ENCODE peak calls at places on chromosome 17, in eight cellular contexts. F is AG08395; V is KBM-7; R is Caki2; D is PC-3; K is smooth muscle cell of the brain vasculature; W is stimulated activated CD8-positive, alpha-beta memory T cell treated with anti-CD3 and anti-CD28 coated beads, Interleukin-12 subunit alpha, Interleukin-12 subunit beta, amount 100 ng/mL, for 4 hours; O is foreskin fibroblast. C is an unnamed sample.

GRCh38 chr17:38777641-38778250 is 21.6 kb downstream of the PIP4K2B start:
- DNase-seq in D (no peak), W (no peak), K (no peak), V (no peak), F (peak; percentile 28), O (peak; percentile 74), R (no peak), C (no peak)

GRCh38 chr17:33874617-33875060 is 380.4 kb upstream of the CCL2 start:
- DNase-seq in O (no peak), K (no peak), V (peak; percentile 26), D (no peak), W (no peak), R (peak; percentile 19), F (no peak), C (no peak)

GRCh38 chr17:45108595-45109521 is 23.5 kb downstream of the PLCD3 start:
- DNase-seq in W (no peak), V (no peak), F (no peak), O (peak; percentile 48), D (peak; percentile 39), R (no peak), K (no peak), C (no peak)

GRCh38 chr17:44062871-44063270 is 3.6 kb downstream of the LSM12 start:
- DNase-seq in V (no peak), R (no peak), D (no peak), O (no peak), W (no peak), K (no peak), F (no peak), C (no peak)

GRCh38 chr17:72566671-72567484 is 446.1 kb downstream of the SOX9 start:
- DNase-seq in O (no peak), D (no peak), K (no peak), R (no peak), W (no peak), V (no peak), F (no peak), C (no peak)

GRCh38 chr17:47990962-47991731 is 20.2 kb downstream of the CDK5RAP3 start:
- DNase-seq in R (no peak), K (no peak), O (peak; percentile 80), F (no peak), D (no peak), W (no peak), V (no peak), C (no peak)

GRCh38 chr17:6101706-6102105 is 31.5 kb downstream of the WSCD1 start:
- DNase-seq in F (no peak), O (no peak), D (no peak), W (no peak), R (no peak), K (no peak), V (no peak), C (no peak)

GRCh38 chr17:40564883-40565744 is at the start of gene CCR7:
- DNase-seq in R (no peak), F (no peak), K (no peak), O (no peak), D (no peak), V (peak; percentile 59), W (peak; percentile 67), C (no peak)

GRCh38 chr17:50468120-50469004 is at the start of gene CHAD:
- DNase-seq in V (no peak), R (no peak), F (peak; percentile 41), K (no peak), W (no peak), O (peak; percentile 32), D (no peak), C (no peak)

GRCh38 chr17:27597783-27598320 is 33.1 kb upstream of the LGALS9 start:
- DNase-seq in D (no peak), O (no peak), R (no peak), V (no peak), W (no peak), K (no peak), F (no peak), C (no peak)

GRCh38 chr17:61955621-61956020 is 27.8 kb upstream of the INTS2 start:
- DNase-seq in O (peak; percentile 14), V (no peak), W (no peak), D (no peak), K (no peak), R (no peak), F (no peak), C (no peak)

GRCh38 chr17:77510133-77510796 is 369.5 kb downstream of the SEC14L1 start:
- DNase-seq in K (no peak), F (no peak), R (no peak), D (no peak), O (no peak), W (no peak), V (no peak), C (no peak)

GRCh38 chr17:35791681-35792350 is 3.6 kb downstream of the MMP28 start:
- DNase-seq in K (no peak), D (no peak), O (no peak), F (no peak), R (no peak), W (no peak), V (no peak), C (no peak)

GRCh38 chr17:63436523-63437110 is 9.5 kb downstream of the CYB561 start:
- DNase-seq in V (no peak), O (peak; percentile 38), K (no peak), R (no peak), F (no peak), W (no peak), D (no peak), C (no peak)

GRCh38 chr17:17712268-17712924 is 31.1 kb downstream of the RAI1 start:
- DNase-seq in K (no peak), D (peak; percentile 48), V (peak; percentile 50), W (no peak), F (peak; percentile 69), R (peak; percentile 35), O (peak; percentile 91), C (no peak)

GRCh38 chr17:12421646-12422306 is 243.9 kb upstream of the MYOCD start:
- DNase-seq in R (no peak), F (no peak), O (no peak), V (no peak), W (no peak), K (no peak), D (no peak), C (no peak)

GRCh38 chr17:4204190-4204589 is 59.6 kb downstream of the ANKFY1 start:
- DNase-seq in O (no peak), K (no peak), R (no peak), W (no peak), F (peak; percentile 41), V (no peak), D (no peak), C (no peak)

GRCh38 chr17:60154616-60155426 is 5.0 kb downstream of the CA4 start:
- DNase-seq in R (no peak), K (no peak), D (peak; percentile 71), W (no peak), O (peak; percentile 88), F (peak; percentile 93), V (no peak), C (no peak)

GRCh38 chr17:56038136-56038535 is 115.1 kb upstream of the ANKFN1 start:
- DNase-seq in R (no peak), K (no peak), D (no peak), F (no peak), W (no peak), O (no peak), V (no peak), C (no peak)

GRCh38 chr17:68679882-68680281 is 78.7 kb upstream of the FAM20A start:
- DNase-seq in O (no peak), W (no peak), D (no peak), V (no peak), F (no peak), R (no peak), K (no peak), C (no peak)

GRCh38 chr17:81540676-81541027 is 11.5 kb downstream of the FAAP100 start:
- DNase-seq in O (no peak), F (no peak), W (no peak), V (no peak), K (no peak), R (no peak), D (no peak), C (no peak)

GRCh38 chr17:39642675-39643074 is 5.7 kb downstream of the STARD3 start:
- DNase-seq in R (no peak), F (no peak), O (no peak), K (no peak), W (no peak), V (no peak), D (no peak), C (no peak)

GRCh38 chr17:77865109-77865611 is 93.3 kb upstream of the TNRC6C start:
- DNase-seq in K (no peak), W (no peak), F (peak; percentile 25), R (no peak), V (no peak), D (no peak), O (no peak), C (no peak)

GRCh38 chr17:76498886-76499667 is 2.1 kb downstream of the RHBDF2 start:
- DNase-seq in W (no peak), O (no peak), K (no peak), V (no peak), D (peak; percentile 80), R (no peak), F (no peak), C (no peak)

GRCh38 chr17:55159251-55159650 is 105.5 kb upstream of the HLF start:
- DNase-seq in R (no peak), F (peak; percentile 4), V (no peak), K (no peak), W (no peak), D (peak; percentile 55), O (peak; percentile 58), C (no peak)

GRCh38 chr17:74157366-74157765 is 46.1 kb upstream of the RPL38 start:
- DNase-seq in O (no peak), R (no peak), V (no peak), K (no peak), W (no peak), F (no peak), D (no peak), C (no peak)

GRCh38 chr17:20092292-20092867 is 83.2 kb downstream of the SPECC1 start:
- DNase-seq in D (peak; percentile 18), F (no peak), V (no peak), R (peak; percentile 25), O (no peak), K (no peak), W (no peak), C (no peak)

GRCh38 chr17:17943281-17943984 is 28.8 kb downstream of the TOM1L2 start:
- DNase-seq in F (no peak), V (no peak), K (no peak), O (no peak), D (no peak), W (no peak), R (no peak), C (no peak)

GRCh38 chr17:73156887-73157870 is 7.6 kb upstream of the SSTR2 start:
- DNase-seq in V (no peak), K (no peak), D (no peak), R (no peak), O (no peak), W (no peak), F (no peak), C (no peak)

GRCh38 chr17:7416323-7416722 is 3.8 kb upstream of the SPEM1 start:
- DNase-seq in K (no peak), F (no peak), O (peak; percentile 36), V (no peak), D (no peak), W (no peak), R (no peak), C (no peak)

GRCh38 chr17:57667461-57667923 is 77.6 kb downstream of the CCDC182 start:
- DNase-seq in D (no peak), R (no peak), O (no peak), W (no peak), V (no peak), F (no peak), K (no peak), C (no peak)

GRCh38 chr17:73042809-73043685 is 49.4 kb downstream of the SLC39A11 start:
- DNase-seq in R (no peak), D (peak; percentile 47), K (peak; percentile 68), W (no peak), F (no peak), V (no peak), O (peak; percentile 78), C (no peak)

GRCh38 chr17:45143767-45144198 is 4.5 kb upstream of the HEXIM1 start:
- DNase-seq in D (no peak), R (no peak), K (no peak), O (peak; percentile 95), W (no peak), F (peak; percentile 76), V (no peak), C (no peak)

GRCh38 chr17:81551458-81552243 is 502 bp downstream of the FAAP100 start:
- DNase-seq in F (peak; percentile 40), R (no peak), V (no peak), W (no peak), D (peak; percentile 22), K (no peak), O (peak; percentile 75), C (no peak)

C was measured in brain pericyte.